ENCODE peak calls at places on chromosomes 4 and X, in ten cellular contexts. O, V, R, B, C, N, X, G, L and S are unnamed samples.

GRCh38 chr4:141215030-141215429 is 5.7 kb upstream of the ZNF330 start:
- DNase-seq in O (no peak), V (no peak), R (no peak), B (no peak), C (no peak), N (no peak), X (peak; percentile 2), G (no peak), L (no peak), S (no peak)

GRCh38 chr4:55355555-55355954 is 9.5 kb downstream of the SRD5A3 start:
- DNase-seq in O (no peak), V (no peak), R (no peak), B (no peak), C (no peak), N (no peak), X (no peak), G (no peak), L (no peak), S (no peak)

GRCh38 chrX:133610056-133610455 is 194.8 kb upstream of the GPC4 start:
- DNase-seq in O (no peak), V (no peak), R (no peak), B (no peak), C (no peak), N (no peak), X (peak; percentile 77), G (no peak), L (no peak), S (no peak)

GRCh38 chr4:98092833-98093439 is 50.3 kb downstream of the STPG2 start:
- DNase-seq in O (no peak), V (no peak), R (peak; percentile 9), B (no peak), C (no peak), N (no peak), X (peak; percentile 8), G (no peak), L (no peak), S (no peak)

GRCh38 chr4:111821342-111821741 is 323.9 kb upstream of the FAM241A start:
- DNase-seq in O (no peak), V (no peak), R (no peak), B (no peak), C (no peak), N (no peak), X (no peak), G (no peak), L (no peak), S (no peak)

GRCh38 chr4:76579596-76580375 is 144.8 kb downstream of the SHROOM3 start:
- DNase-seq in O (no peak), V (no peak), R (no peak), B (no peak), C (no peak), N (no peak), X (no peak), G (no peak), L (no peak), S (no peak)

GRCh38 chrX:70445876-70446275 is 1.2 kb downstream of the DLG3 start:
- DNase-seq in O (no peak), V (no peak), R (no peak), B (no peak), C (no peak), N (no peak), X (no peak), G (no peak), L (no peak), S (no peak)

GRCh38 chrX:136689441-136689840 is 41.5 kb downstream of the CD40LG start:
- DNase-seq in O (no peak), V (no peak), R (no peak), B (no peak), C (no peak), N (no peak), X (peak; percentile 66), G (no peak), L (no peak), S (no peak)

GRCh38 chrX:65196758-65197371 is 220.6 kb upstream of the ZC4H2 start:
- DNase-seq in O (no peak), V (peak; percentile 20), R (peak; percentile 79), B (no peak), C (peak; percentile 79), N (no peak), X (no peak), G (no peak), L (no peak), S (no peak)

GRCh38 chr4:18166925-18167324 is 145.4 kb upstream of the LCORL start:
- DNase-seq in O (no peak), V (no peak), R (no peak), B (no peak), C (no peak), N (no peak), X (no peak), G (no peak), L (no peak), S (no peak)

GRCh38 chrX:28850955-28851354 is 263.7 kb downstream of the IL1RAPL1 start:
- DNase-seq in O (no peak), V (no peak), R (no peak), B (no peak), C (no peak), N (no peak), X (no peak), G (no peak), L (no peak), S (no peak)

GRCh38 chr4:100288811-100289529 is 98.7 kb upstream of the DDIT4L start:
- DNase-seq in O (no peak), V (no peak), R (no peak), B (no peak), C (no peak), N (no peak), X (no peak), G (no peak), L (no peak), S (no peak)

GRCh38 chr4:38190717-38191178 is 230.6 kb downstream of the PTTG2 start:
- DNase-seq in O (no peak), V (peak; percentile 30), R (no peak), B (no peak), C (no peak), N (no peak), X (peak; percentile 81), G (no peak), L (no peak), S (no peak)

GRCh38 chrX:3820170-3820569 is 106.7 kb upstream of the PRKX start:
- DNase-seq in O (no peak), V (no peak), R (no peak), B (no peak), C (no peak), N (no peak), X (peak; percentile 90), G (no peak), L (no peak), S (no peak)

GRCh38 chrX:3811331-3812311 is 98.2 kb upstream of the PRKX start:
- DNase-seq in O (peak; percentile 18), V (no peak), R (peak; percentile 16), B (peak; percentile 14), C (no peak), N (peak; percentile 35), X (peak; percentile 39), G (no peak), L (no peak), S (no peak)

DNA sequence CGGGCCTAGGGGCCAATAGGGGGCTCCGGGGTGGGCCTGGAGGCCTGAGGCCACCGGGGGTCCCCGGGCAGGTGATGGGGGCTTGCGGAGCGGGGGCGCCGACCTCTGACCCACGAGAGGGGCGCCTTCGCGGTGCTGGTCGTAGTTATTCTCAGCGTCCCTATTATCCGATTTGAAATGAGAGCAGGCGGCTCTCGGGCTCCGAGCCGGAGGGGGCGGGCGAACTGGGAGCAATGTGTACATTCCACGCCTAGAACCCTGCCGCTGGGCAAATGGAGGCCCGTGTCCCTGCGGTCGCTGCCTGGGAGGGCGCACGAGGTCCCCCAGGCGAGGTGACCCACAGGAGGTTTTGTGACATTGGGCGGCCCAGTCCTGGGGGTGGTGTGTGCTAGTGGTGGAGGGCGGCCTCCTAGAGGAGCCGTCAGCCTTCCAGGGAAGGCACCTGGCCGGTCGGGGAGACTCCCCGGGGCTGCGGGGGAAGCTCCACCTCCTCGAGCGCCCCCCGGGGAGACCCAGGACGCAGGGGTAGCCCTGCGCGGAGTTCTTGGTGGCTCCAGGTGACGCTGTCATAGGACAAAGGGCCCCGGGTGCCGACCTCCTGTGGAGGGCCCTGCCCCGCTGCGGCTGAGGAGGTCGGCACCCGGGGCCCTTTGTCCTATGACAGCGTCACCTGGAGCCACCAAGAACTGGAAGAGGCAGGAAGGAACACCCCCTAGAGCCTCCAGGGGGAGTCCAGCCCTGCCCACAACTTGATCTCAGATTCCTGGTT is 102.6 kb upstream of the PRKX start:
- DNase-seq in O (peak; percentile 48), V (peak; percentile 51), R (peak; percentile 36), B (peak; percentile 0), C (peak; percentile 77), N (peak; percentile 53), X (peak; percentile 40), G (peak; percentile 2), L (peak; percentile 63), S (peak; percentile 72)
- TF ChIP-seq CTCF in O (no peak), V (peak; percentile 14), R (peak; percentile 1), B (no peak), C (no peak), N (no peak), X (no peak), G (no peak), L (no peak), S (no peak)

GRCh38 chrX:112512509-112512908 is 167.2 kb downstream of the LHFPL1 start:
- DNase-seq in O (no peak), V (no peak), R (no peak), B (no peak), C (no peak), N (no peak), X (no peak), G (no peak), L (no peak), S (no peak)
- TF ChIP-seq CTCF in O (no peak), V (no peak), R (no peak), B (no peak), C (no peak), N (no peak), X (no peak), G (no peak), L (no peak), S (no peak)

DNA sequence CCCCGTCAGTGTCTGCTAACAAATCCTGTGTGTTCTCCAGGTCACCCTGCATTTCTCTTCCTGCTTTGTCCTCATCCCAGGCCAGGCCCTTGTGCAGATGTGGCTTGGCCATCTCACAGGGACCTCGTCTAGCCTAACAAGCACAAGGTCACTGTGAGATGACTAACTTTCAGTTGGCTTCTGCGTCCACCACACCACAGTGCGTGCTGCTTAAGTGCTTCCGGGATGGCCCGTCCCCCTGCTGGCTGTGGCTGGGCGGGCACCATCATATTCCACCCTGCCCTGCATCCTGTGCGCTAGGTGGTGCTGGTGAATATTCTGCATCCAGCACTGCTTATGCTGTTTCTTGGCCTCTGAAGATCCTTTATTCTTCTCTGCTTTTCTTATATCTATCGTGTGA is 33.8 kb downstream of the RBBP7 start:
- DNase-seq in O (no peak), V (peak; percentile 46), R (peak; percentile 17), B (no peak), C (no peak), N (no peak), X (peak; percentile 34), G (no peak), L (no peak), S (no peak)
- TF ChIP-seq CTCF in O (no peak), V (peak; percentile 65), R (peak; percentile 40), B (no peak), C (no peak), N (no peak), X (peak; percentile 51), G (peak; percentile 19), L (no peak), S (peak; percentile 35)

DNA sequence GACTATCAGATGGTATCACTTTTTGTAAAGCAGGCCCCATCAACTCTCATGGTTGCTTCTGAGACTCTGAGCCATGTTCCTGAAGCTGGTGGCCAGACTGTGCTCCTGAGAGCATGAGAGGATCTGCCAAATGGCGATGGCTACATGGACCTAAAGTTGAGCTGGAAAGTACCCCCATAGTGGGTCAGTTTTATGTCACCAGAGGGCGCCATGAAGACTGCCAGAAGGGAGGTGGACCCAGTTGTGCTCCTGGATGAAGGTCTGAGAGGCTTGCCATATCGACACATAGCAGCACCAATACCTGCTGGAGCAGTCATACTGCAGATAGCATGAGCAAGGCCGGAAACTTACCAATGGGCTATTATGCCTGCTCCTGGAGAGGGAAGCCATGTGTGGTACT is 105.7 kb downstream of the SLITRK2 start:
- DNase-seq in O (no peak), V (no peak), R (no peak), B (no peak), C (no peak), N (no peak), X (no peak), G (no peak), L (no peak), S (no peak)
- TF ChIP-seq CTCF in O (no peak), V (no peak), R (no peak), B (no peak), C (no peak), N (no peak), X (no peak), G (no peak), L (no peak), S (no peak)